ENCODE peak calls at places on chromosomes 16 and 17, in five cellular contexts. W is stimulated activated CD4-positive, alpha-beta T cell treated with anti-CD3 and anti-CD28 coated beads, TNF-alpha, amount 100 ng/mL, for 48 hours; V is NCI-H1417; K is NCI-H1694 treated with DMSO at 0.1 percent for 48 hours; M is natural killer cell. Z is an unnamed sample.

GRCh38 chr16:15986261-15986660 is 36.8 kb downstream of the ABCC1 start:
- DNase-seq in W (no peak), V (no peak), K (no peak), M (no peak), Z (no peak)

GRCh38 chr17:28982191-28982793 is 23.5 kb downstream of the SEZ6 start:
- DNase-seq in W (peak; percentile 11), V (no peak), K (no peak), M (peak; percentile 58), Z (peak; percentile 61)

GRCh38 chr16:64455275-64455674 is 666.6 kb downstream of the CDH11 start:
- DNase-seq in W (no peak), V (no peak), K (no peak), M (no peak), Z (no peak)

GRCh38 chr16:30060354-30061194 is 5.0 kb upstream of the ALDOA start:
- DNase-seq in W (no peak), V (no peak), K (no peak), M (no peak), Z (no peak)

GRCh38 chr17:31291820-31292219 is 5.2 kb downstream of the OMG start:
- DNase-seq in W (no peak), V (no peak), K (no peak), M (no peak), Z (no peak)

GRCh38 chr17:55167024-55167721 is 97.6 kb upstream of the HLF start:
- DNase-seq in W (no peak), V (no peak), K (no peak), M (no peak), Z (no peak)

GRCh38 chr17:40538019-40538935 is 27.0 kb downstream of the CCR7 start:
- DNase-seq in W (no peak), V (no peak), K (no peak), M (no peak), Z (no peak)

GRCh38 chr17:3818786-3819185 is 17.8 kb upstream of the ITGAE start:
- DNase-seq in W (no peak), V (no peak), K (no peak), M (no peak), Z (no peak)

GRCh38 chr16:2963611-2964415 is at the start of gene KREMEN2:
- DNase-seq in W (no peak), V (peak; percentile 61), K (peak; percentile 30), M (no peak), Z (peak; percentile 79)

GRCh38 chr17:17504341-17505140 is 8.3 kb upstream of the RASD1 start:
- DNase-seq in W (no peak), V (no peak), K (no peak), M (no peak), Z (no peak)

GRCh38 chr17:8991514-8992285 is 26.2 kb upstream of the PIK3R5 start:
- DNase-seq in W (peak; percentile 48), V (peak; percentile 7), K (peak; percentile 62), M (peak; percentile 44), Z (no peak)

GRCh38 chr16:3788711-3789374 is 71.5 kb upstream of the TRAP1 start:
- DNase-seq in W (no peak), V (no peak), K (no peak), M (no peak), Z (no peak)

GRCh38 chr16:11097094-11097781 is 152.9 kb downstream of the CLEC16A start:
- DNase-seq in W (no peak), V (no peak), K (no peak), M (no peak), Z (no peak)

GRCh38 chr16:88969361-88969831 is 7.6 kb downstream of the CBFA2T3 start:
- DNase-seq in W (no peak), V (no peak), K (no peak), M (no peak), Z (no peak)

GRCh38 chr17:81599719-81600486 is 37.0 kb downstream of the NPLOC4 start:
- DNase-seq in W (no peak), V (no peak), K (no peak), M (no peak), Z (no peak)

GRCh38 chr16:69610356-69610755 is 44.6 kb downstream of the NFAT5 start:
- DNase-seq in W (no peak), V (no peak), K (no peak), M (no peak), Z (no peak)

GRCh38 chr16:23232806-23233205 is 50.3 kb downstream of the SCNN1G start:
- DNase-seq in W (no peak), V (no peak), K (no peak), M (no peak), Z (no peak)

GRCh38 chr17:40122944-40123810 is 1.4 kb downstream of the MSL1 start:
- DNase-seq in W (no peak), V (peak; percentile 71), K (peak; percentile 45), M (no peak), Z (peak; percentile 59)

GRCh38 chr16:73057369-73058210 is 9.7 kb upstream of the ZFHX3 start:
- DNase-seq in W (no peak), V (peak; percentile 49), K (no peak), M (no peak), Z (peak; percentile 67)

GRCh38 chr16:57593021-57593420 is 35.4 kb upstream of the ADGRG1 start:
- DNase-seq in W (no peak), V (no peak), K (no peak), M (no peak), Z (no peak)

GRCh38 chr16:11315499-11315898 is 29.8 kb upstream of the RMI2 start:
- DNase-seq in W (no peak), V (no peak), K (no peak), M (no peak), Z (no peak)

GRCh38 chr16:21263640-21264211 is 14.4 kb downstream of the CRYM start:
- DNase-seq in W (no peak), V (no peak), K (no peak), M (no peak), Z (peak; percentile 31)

GRCh38 chr16:86215979-86216585 is 294.2 kb upstream of the FOXF1 start:
- DNase-seq in W (no peak), V (no peak), K (no peak), M (no peak), Z (no peak)

GRCh38 chr17:74759941-74760340 is 11.5 kb downstream of the NHERF1 start:
- DNase-seq in W (no peak), V (no peak), K (no peak), M (no peak), Z (no peak)

GRCh38 chr17:12627177-12627629 is 38.5 kb upstream of the MYOCD start:
- DNase-seq in W (no peak), V (no peak), K (no peak), M (no peak), Z (no peak)

GRCh38 chr16:88920618-88921602 is 54.5 kb upstream of the PABPN1L start:
- DNase-seq in W (no peak), V (peak; percentile 55), K (peak; percentile 20), M (no peak), Z (no peak)

GRCh38 chr17:32350662-32351418 is 883 bp downstream of the ZNF207 start:
- DNase-seq in W (no peak), V (peak; percentile 49), K (peak; percentile 27), M (no peak), Z (no peak)

GRCh38 chr17:77736207-77736600 is 222.3 kb upstream of the TNRC6C start:
- DNase-seq in W (no peak), V (peak; percentile 73), K (no peak), M (no peak), Z (no peak)

GRCh38 chr17:77881545-77881944 is 77.0 kb upstream of the TNRC6C start:
- DNase-seq in W (peak; percentile 32), V (no peak), K (peak; percentile 19), M (peak; percentile 85), Z (peak; percentile 87)

GRCh38 chr16:86481607-86482006 is 28.7 kb upstream of the FOXF1 start:
- DNase-seq in W (no peak), V (no peak), K (no peak), M (no peak), Z (no peak)

GRCh38 chr17:7356072-7356549 is 1.2 kb downstream of the TMEM95 start:
- DNase-seq in W (peak; percentile 76), V (peak; percentile 38), K (peak; percentile 56), M (peak; percentile 76), Z (peak; percentile 82)

GRCh38 chr17:46126840-46127239 is 66.4 kb downstream of the KANSL1 start:
- DNase-seq in W (no peak), V (no peak), K (no peak), M (no peak), Z (no peak)